ENCODE peak calls at places on chromosomes 11 and 22, in four cellular contexts. L is lung, W is heart left ventricle, B is keratinocyte. C is an unnamed sample. For H3K4me1, the result is how much of the 10 kb centered on the place peaks cover.

GRCh38 chr11:103109818-103110388 is 677 bp downstream of the DYNC2H1 start:
- DNase-seq in W (no peak), B (no peak), L (no peak), C (peak)

GRCh38 chr11:61183645-61184044 is 19.7 kb upstream of the PGA3 start:
- DNase-seq in W (no peak), B (no peak), L (no peak), C (no peak)

GRCh38 chr11:134854391-134854991 is 442.4 kb upstream of the B3GAT1 start:
- DNase-seq in B (no peak), L (no peak), W (no peak), C (no peak)

GRCh38 chr11:110123003-110123402 is 29.8 kb downstream of the ZC3H12C start:
- DNase-seq in L (no peak), B (no peak), W (no peak), C (no peak)

GRCh38 chr22:17319541-17319940 is 49.7 kb upstream of the CECR2 start:
- DNase-seq in L (no peak), W (no peak), B (no peak), C (no peak)

GRCh38 chr11:587978-588380 is 11.7 kb downstream of the PHRF1 start:
- DNase-seq in W (no peak), B (no peak), L (no peak), C (no peak)

GRCh38 chr11:1638344-1638743 is 8.8 kb downstream of the KRTAP5-5 start:
- DNase-seq in W (no peak), B (no peak), L (no peak), C (no peak)

GRCh38 chr11:118895093-118896039 is 11.7 kb downstream of the CXCR5 start:
- DNase-seq in W (no peak), B (no peak), L (no peak), C (no peak)

GRCh38 chr11:8713760-8714159 is 31.2 kb downstream of the RPL27A start:
- DNase-seq in L (no peak), W (peak), B (no peak), C (no peak)

GRCh38 chr11:76589477-76589876 is 81.1 kb downstream of the LRRC32 start:
- DNase-seq in L (no peak), W (no peak), B (no peak), C (no peak)

GRCh38 chr11:76589945-76590630 is 80.5 kb downstream of the LRRC32 start:
- DNase-seq in L (no peak), B (no peak), W (no peak), C (no peak)

GRCh38 chr11:76587810-76588454 is 82.6 kb downstream of the LRRC32 start:
- DNase-seq in W (no peak), B (no peak), L (no peak), C (no peak)

GRCh38 chr11:76590631-76590950 is 80.0 kb downstream of the LRRC32 start:
- DNase-seq in W (no peak), B (no peak), L (peak), C (no peak)

GRCh38 chr11:76588455-76589325 is 81.9 kb downstream of the LRRC32 start:
- DNase-seq in W (peak), B (no peak), L (peak), C (no peak)
- H3K4me3 ChIP-seq in W (no peak), B (no peak), L (no peak), C (no peak)

GRCh38 chr11:32858731-32859130 is 29.0 kb downstream of the PRRG4 start:
- DNase-seq in L (no peak), W (no peak), B (no peak), C (peak)
- TF ChIP-seq CTCF in L (no peak), W (no peak), B (no peak), C (peak)

DNA sequence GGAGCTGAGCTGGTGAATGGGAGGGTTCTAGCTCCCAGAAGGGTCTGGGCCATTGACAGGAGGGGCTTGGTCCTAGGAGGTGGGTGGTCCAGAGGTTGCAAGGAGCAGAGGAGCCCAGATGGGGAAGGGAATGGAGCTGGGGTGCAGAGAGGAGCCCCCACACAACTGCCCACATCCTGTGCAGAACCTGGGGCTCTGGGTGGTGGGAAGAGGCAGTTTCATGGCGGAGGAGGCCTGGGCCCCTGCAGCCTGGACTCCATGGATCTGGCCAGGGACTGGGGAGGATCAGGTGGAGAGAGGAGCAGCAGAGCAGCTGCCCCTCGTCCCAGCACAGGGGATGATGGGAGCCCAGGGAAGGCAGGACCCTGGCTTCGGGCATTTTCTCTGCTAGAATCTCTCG is 963 bp upstream of the ADORA2A start:
- DNase-seq in B (no peak), L (no peak), W (no peak), C (no peak)
- H3K4me1 ChIP-seq in B (under half), L (under half), W (under half), C (under half)

DNA sequence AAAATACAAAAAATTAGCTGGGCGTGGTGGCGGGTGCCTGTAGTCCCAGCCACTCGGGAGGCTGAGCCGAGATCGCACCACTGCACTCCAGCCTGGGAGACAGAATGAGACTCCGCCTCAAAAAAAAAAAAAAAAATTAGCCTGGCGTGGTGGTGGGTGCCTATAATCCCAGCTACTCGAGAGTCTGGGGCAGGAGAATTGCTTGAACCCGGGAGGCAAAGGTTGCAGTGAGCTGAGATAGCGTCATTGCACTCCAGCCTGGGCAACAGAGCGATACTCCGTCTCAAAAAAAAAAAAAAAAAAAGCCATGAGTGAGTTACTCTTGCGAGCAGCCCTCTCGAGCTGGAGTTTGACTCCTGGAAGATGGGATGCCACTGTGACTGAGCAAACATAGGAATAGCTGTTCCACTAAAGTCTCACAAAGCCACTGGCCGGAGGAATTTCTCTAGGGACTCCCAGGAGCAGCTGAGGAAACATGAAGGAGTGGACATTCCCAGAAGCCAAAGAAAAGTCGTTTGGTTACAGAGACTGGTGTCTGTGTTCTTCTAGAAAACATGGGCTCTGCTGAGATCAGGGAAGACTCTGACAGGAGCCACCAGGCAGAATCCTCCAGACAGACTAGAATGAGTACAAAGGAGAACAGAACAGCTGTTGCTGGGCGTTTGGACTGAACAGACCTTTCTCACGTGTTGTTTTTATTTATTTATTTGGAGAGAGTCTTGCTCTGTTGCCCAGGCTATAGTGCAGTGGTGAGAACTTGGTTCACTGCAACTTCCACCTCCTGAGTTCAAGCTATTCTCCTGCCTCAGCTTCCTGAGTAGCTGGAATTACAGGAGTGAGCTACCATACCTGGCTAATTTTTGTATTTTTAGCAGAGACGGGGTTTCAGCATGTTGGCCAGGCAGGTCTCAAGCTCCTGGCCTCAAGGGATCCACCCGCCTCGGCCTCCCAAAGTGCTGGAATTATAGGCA is 32.4 kb upstream of the MYH9 start:
- DNase-seq in B (no peak), L (no peak), W (peak), C (no peak)
- H3K4me3 ChIP-seq in B (no peak), L (no peak), W (peak), C (no peak)

GRCh38 chr11:131037873-131038272 is 121.6 kb upstream of the SNX19 start:
- DNase-seq in B (no peak), L (no peak), W (no peak), C (peak)

GRCh38 chr11:131041331-131042040 is 125.2 kb upstream of the SNX19 start:
- DNase-seq in W (no peak), B (no peak), L (no peak), C (no peak)

GRCh38 chr11:131042041-131042390 is 125.7 kb upstream of the SNX19 start:
- DNase-seq in W (no peak), B (no peak), L (no peak), C (no peak)

GRCh38 chr11:131036544-131036943 is 120.3 kb upstream of the SNX19 start:
- DNase-seq in W (no peak), B (no peak), L (no peak), C (no peak)

DNA sequence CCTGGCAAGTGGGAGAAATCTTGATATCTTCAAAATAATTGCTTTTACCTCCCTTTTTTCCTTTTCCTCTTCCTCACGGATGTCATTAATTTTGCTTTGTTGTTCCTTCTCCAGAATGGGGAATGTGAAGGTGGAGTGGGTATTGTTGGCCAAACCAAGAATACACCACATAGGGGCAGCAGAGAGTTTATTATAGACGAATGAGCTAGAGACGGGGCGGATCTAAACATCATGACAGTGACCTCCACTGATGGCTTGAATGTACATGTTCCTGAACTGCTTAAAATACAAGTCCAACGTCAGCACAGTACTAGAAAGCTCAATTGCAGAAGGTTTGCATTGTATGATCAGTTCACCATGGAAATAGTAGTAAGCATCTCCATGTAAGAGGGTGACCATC is 122.3 kb upstream of the SNX19 start:
- DNase-seq in L (no peak), W (no peak), B (no peak), C (peak)
- TF ChIP-seq CTCF in L (no peak), W (peak), B (peak), C (peak)

DNA sequence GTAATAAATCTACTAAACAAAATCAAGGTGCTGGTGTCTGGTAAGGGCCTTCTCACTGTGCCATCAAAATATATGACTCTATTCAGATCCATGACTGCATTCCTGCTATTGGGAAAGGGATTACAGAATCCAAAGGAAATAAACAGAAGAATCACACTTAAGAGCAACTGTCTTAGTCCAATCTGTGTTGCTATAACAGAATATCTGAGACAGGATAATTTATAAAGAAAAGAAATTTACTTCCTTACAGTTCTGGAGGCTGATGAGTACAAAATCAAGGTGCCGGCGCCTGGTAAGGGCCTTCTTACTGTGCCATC is 51.4 kb downstream of the ALG9 start:
- DNase-seq in L (no peak), B (no peak), W (no peak), C (no peak)
- H3K4me1 ChIP-seq in L (under half), B (under half), W (under half), C (under half)

GRCh38 chr11:69702769-69703510 is 882 bp downstream of the FGF19 start:
- DNase-seq in B (no peak), W (no peak), L (no peak), C (no peak)
- H3K4me3 ChIP-seq in B (no peak), W (no peak), L (no peak), C (no peak)

GRCh38 chr11:21142007-21142406 is 472.6 kb downstream of the NELL1 start:
- DNase-seq in W (no peak), B (no peak), L (no peak), C (peak)
- TF ChIP-seq CTCF in W (no peak), B (peak), L (no peak), C (peak)

GRCh38 chr11:27465629-27466028 is 7.0 kb downstream of the LGR4 start:
- DNase-seq in W (no peak), B (no peak), L (no peak), C (no peak)
- H3K4me1 ChIP-seq in W (under half), B (half or more), L (under half), C (under half)

C was measured in A673.